ENCODE peak calls at places on chromosomes 2 and 18, in four cellular contexts. U is fibroblast of mammary gland; D is body of pancreas; P is CD4-positive, CD25-positive, alpha-beta regulatory T cell. Q is an unnamed sample.

GRCh38 chr18:35045121-35045520 is 3.9 kb downstream of the MAPRE2 start:
- DNase-seq in U (peak), D (no peak), P (peak), Q (peak)

GRCh38 chr2:182980115-182980514 is 58.1 kb downstream of the NCKAP1 start:
- DNase-seq in U (peak), D (no peak), P (peak), Q (peak)

GRCh38 chr18:8801263-8801901 is 96.0 kb downstream of the MTCL1 start:
- DNase-seq in U (peak), D (no peak), P (no peak), Q (peak)

GRCh38 chr2:13605266-13605665 is 888.5 kb downstream of the TRIB2 start:
- DNase-seq in U (no peak), D (no peak), P (no peak), Q (peak)

GRCh38 chr2:74746480-74746879 is 87.4 kb upstream of the HK2 start:
- DNase-seq in U (no peak), D (no peak), P (no peak), Q (no peak)

GRCh38 chr2:10909050-10909995 is 2.4 kb upstream of the KCNF1 start:
- DNase-seq in U (no peak), D (peak), P (peak), Q (peak)

GRCh38 chr2:96150007-96150406 is 4.8 kb upstream of the DUSP2 start:
- DNase-seq in U (no peak), D (no peak), P (no peak), Q (no peak)

GRCh38 chr2:134120160-134120717 is 133.6 kb upstream of the MGAT5 start:
- DNase-seq in U (no peak), D (no peak), P (no peak), Q (no peak)

GRCh38 chr2:64915510-64915900 is 73.7 kb upstream of the SLC1A4 start:
- DNase-seq in U (peak), D (no peak), P (no peak), Q (no peak)

GRCh38 chr2:10897956-10898355 is 13.8 kb upstream of the KCNF1 start:
- DNase-seq in U (peak), D (no peak), P (no peak), Q (no peak)

GRCh38 chr2:168685619-168686453 is 116.6 kb upstream of the NOSTRIN start:
- DNase-seq in U (no peak), D (no peak), P (no peak), Q (peak)

GRCh38 chr18:54151376-54151775 is 73.1 kb downstream of the MBD2 start:
- DNase-seq in U (no peak), D (no peak), P (no peak), Q (no peak)

GRCh38 chr18:57440331-57441101 is 5.3 kb downstream of the ONECUT2 start:
- DNase-seq in U (no peak), D (no peak), P (no peak), Q (no peak)

GRCh38 chr2:29777164-29777563 is 144.2 kb downstream of the ALK start:
- DNase-seq in U (peak), D (no peak), P (no peak), Q (peak)

DNA sequence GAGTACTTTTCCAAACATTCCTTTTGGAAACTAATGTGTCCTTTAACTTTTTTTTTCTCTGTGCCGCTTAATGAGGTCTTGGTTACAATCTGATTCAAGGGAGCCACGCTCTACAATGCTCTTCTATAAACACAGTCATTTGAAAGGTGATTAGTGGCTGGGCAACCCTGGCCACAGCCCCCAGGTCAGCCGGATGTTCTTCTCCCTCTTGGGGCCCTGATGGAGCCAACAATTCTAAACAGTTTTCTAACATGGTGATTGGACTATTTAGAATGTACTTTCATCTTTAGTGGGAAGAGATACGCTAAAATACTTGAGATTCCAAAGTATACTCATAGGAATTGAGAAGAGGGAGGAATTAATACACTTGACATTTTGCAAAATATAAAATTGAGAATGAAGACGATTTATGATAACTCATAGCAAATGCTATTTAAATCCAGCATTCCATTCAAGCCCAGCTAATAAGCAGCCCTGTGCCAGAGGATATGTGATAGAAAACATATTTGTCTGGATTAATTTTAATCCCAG is 83.7 kb upstream of the MBOAT2 start:
- DNase-seq in U (no peak), D (no peak), P (no peak), Q (peak)
- H3K4me3 ChIP-seq in U (no peak), D (no peak), P (no peak), Q (no peak)

DNA sequence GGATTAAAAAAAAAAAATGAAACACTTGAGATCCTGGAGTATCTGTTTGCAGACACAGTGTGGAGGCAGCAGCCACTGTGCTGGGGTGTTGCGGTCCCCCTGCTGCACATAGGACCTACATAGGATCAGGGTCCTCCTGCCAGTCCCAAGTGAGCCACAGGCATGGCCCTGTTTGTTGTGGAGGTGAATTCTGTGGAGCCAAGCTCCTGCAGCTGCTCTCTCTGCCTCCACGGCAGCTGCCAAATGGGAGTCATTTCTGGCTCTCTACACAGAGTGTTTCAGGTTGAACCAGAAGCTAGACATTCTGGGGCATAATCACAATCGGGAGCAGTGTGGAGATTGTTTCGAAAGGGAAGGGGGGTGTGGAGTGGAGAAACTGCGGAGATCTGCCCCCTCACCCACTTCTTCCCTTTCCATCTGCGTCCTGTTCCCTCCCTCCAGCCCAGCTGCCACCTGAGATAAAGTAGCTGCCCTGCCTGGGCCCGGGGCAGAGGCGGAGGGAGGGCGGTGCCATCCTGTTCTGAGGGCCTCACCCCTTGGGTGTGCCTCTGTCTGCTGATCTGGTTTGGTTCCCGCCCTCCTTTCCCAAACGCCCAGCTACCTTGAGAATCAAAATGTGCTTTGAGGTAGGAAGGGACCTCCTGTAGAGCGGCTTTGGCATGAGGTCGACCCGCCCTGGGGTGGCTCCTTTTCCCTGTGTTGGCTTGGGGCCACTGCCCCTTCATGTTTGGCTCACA is 139.4 kb downstream of the WDSUB1 start:
- DNase-seq in U (no peak), D (peak), P (peak), Q (no peak)
- H3K4me3 ChIP-seq in U (no peak), D (no peak), P (no peak), Q (no peak)

GRCh38 chr2:14747447-14747846 is 114.9 kb downstream of the LRATD1 start:
- DNase-seq in U (no peak), D (no peak), P (no peak), Q (no peak)

GRCh38 chr2:14750433-14750832 is 117.9 kb downstream of the LRATD1 start:
- DNase-seq in U (no peak), D (no peak), P (no peak), Q (no peak)

GRCh38 chr2:14749869-14750268 is 117.4 kb downstream of the LRATD1 start:
- DNase-seq in U (peak), D (no peak), P (no peak), Q (no peak)

GRCh38 chr2:14752294-14752693 is 119.8 kb downstream of the LRATD1 start:
- DNase-seq in U (no peak), D (no peak), P (no peak), Q (no peak)

DNA sequence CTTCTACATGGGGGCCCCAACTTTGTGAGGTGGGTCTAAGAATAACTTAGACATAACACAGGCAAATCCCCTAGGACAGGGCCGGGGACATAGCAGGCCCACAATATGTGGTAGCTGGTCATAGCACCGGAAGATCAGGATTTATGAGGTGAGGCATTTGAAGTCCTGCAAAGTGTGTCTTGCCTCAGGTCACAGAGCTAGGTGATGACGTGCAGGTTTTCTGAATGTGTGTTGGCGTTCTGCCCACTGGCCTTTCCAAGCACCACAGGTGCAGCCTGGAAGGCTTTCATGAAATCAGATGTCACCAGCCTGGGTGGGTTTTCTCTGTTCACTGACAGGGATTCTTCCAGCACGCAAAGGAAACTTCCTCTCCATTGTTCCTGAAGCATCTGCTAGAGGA is 119.1 kb downstream of the LRATD1 start:
- DNase-seq in U (no peak), D (peak), P (no peak), Q (no peak)
- H3K4me3 ChIP-seq in U (no peak), D (no peak), P (no peak), Q (no peak)

GRCh38 chr2:20071397-20072383 is 20.3 kb upstream of the LAPTM4A start:
- DNase-seq in U (peak), D (peak), P (no peak), Q (peak)
- H3K4me3 ChIP-seq in U (peak), D (no peak), P (no peak), Q (no peak)

GRCh38 chr18:66160007-66160406 is 409.2 kb downstream of the CDH7 start:
- DNase-seq in U (no peak), D (no peak), P (no peak), Q (no peak)
- H3K4me3 ChIP-seq in U (no peak), D (no peak), P (no peak), Q (no peak)

DNA sequence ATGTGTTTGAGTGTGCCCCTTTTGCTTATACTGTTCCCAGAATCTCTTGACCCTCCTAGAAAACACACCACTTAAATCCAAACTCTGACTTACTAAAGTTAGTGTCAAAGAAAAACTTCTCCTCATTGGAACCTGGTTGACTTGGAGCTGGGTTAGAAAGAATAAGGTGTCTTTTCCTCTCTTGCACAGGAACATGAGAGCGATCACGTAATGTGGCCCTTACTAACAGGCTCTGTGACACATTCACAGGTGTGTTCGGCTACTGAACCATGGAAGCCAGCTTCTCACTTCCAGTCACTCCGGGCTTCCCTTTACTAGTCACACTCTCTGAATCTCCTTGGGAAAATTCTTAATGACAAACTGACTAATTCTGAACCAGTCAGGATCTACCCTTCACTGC is 5.4 kb upstream of the POU3F3 start:
- DNase-seq in U (no peak), D (no peak), P (no peak), Q (no peak)
- H3K4me3 ChIP-seq in U (no peak), D (no peak), P (no peak), Q (no peak)

DNA sequence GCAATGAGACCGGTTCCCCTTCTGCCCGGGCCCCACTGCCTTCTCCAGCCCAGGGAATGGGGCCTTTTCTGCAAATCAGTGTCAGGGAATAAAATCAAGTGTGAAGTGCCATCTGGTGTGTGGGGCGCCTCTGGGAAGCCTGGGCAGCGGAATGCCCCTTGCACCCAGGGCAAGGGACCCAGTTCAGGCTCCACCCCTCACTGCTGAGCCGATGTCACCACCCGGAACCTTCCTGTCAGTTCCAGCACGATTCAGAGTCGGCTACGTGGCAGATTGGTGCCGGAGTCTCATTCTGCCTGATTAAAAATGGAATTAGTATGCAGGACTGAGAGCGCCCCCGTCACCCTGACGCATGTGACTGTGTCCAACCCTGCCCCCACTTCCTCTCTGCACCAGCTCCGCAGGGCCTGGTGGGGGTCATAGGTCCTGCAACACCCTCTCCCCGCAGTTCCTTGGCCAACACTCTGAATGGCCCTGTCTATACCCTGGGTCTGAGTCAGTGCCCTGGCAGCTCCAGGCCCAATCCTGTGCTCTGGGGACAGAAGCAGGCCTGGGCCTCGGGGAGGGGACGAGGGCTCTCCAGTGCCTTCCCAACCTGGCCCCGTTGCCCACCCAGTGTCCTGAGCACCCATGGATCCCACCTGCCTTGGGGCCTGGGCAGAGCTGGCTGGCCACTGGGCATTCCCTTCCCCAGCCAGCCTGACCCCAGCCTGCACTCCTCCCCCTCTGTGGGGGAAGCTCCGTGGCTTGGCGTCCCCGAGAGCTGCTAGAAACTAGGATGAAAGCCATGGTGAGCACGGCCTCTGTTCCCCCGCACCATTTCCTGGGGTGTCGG is 8.1 kb upstream of the ALPI start:
- DNase-seq in U (no peak), D (no peak), P (no peak), Q (no peak)
- H3K4me3 ChIP-seq in U (no peak), D (no peak), P (no peak), Q (no peak)

GRCh38 chr2:44448860-44449527 is 87.2 kb downstream of the CAMKMT start:
- DNase-seq in U (no peak), D (no peak), P (no peak), Q (no peak)

GRCh38 chr2:44450082-44450481 is 88.3 kb downstream of the CAMKMT start:
- DNase-seq in U (no peak), D (no peak), P (no peak), Q (no peak)

GRCh38 chr2:44452184-44452583 is 90.4 kb downstream of the CAMKMT start:
- DNase-seq in U (no peak), D (no peak), P (no peak), Q (no peak)

GRCh38 chr2:44453289-44453688 is 91.5 kb downstream of the CAMKMT start:
- DNase-seq in U (no peak), D (no peak), P (no peak), Q (no peak)

DNA sequence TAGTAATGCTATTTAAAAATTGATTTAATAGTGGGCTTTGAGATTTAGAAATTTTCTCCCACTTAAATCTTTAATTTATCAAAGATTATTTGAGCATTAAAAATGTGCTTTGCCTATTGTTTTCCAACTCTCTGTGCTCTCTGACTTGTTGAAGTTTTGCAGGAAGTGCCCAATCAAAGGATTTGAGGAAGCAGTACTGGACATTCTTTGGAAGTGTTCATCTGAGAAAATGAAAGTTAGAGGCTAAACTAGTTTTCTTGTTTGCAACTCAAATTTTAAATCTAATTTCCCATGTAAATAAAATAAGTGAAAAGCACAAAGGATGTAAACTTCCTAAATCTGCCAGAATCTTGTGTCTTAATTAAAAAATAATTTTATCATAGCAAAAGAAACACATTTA is 89.1 kb downstream of the CAMKMT start:
- DNase-seq in U (no peak), D (no peak), P (no peak), Q (no peak)
- H3K4me3 ChIP-seq in U (no peak), D (no peak), P (no peak), Q (no peak)